ENCODE peak calls at places on chromosome 21, in four cellular contexts. One of them, this sample, is unnamed.

GRCh38 chr21:26027696-26028095 is 142.9 kb downstream of the APP start:
- DNase-seq in H1: no peak
- DNase-seq in HepG2: no peak
- DNase-seq in K562: no peak
- DNase-seq in this sample: no peak

GRCh38 chr21:38958940-38959685 is 153.4 kb downstream of the ETS2 start:
- DNase-seq in H1: no peak
- DNase-seq in HepG2: peak
- DNase-seq in K562: peak
- DNase-seq in this sample: no peak

GRCh38 chr21:15309721-15310120 is 244.9 kb upstream of the NRIP1 start:
- DNase-seq in H1: no peak
- DNase-seq in HepG2: no peak
- DNase-seq in K562: no peak
- DNase-seq in this sample: no peak

GRCh38 chr21:22795091-22795490 is 1796.9 kb downstream of the NCAM2 start:
- DNase-seq in H1: no peak
- DNase-seq in HepG2: no peak
- DNase-seq in K562: no peak
- DNase-seq in this sample: no peak

GRCh38 chr21:18608226-18608625 is 204.6 kb upstream of the TMPRSS15 start:
- DNase-seq in H1: no peak
- DNase-seq in HepG2: no peak
- DNase-seq in K562: no peak
- DNase-seq in this sample: no peak

GRCh38 chr21:31130821-31131220 is 92.5 kb upstream of the KRTAP19-8 start:
- DNase-seq in H1: no peak
- DNase-seq in HepG2: no peak
- DNase-seq in K562: no peak
- DNase-seq in this sample: no peak

GRCh38 chr21:15557925-15558324 is 171.9 kb upstream of the USP25 start:
- DNase-seq in H1: no peak
- DNase-seq in HepG2: peak
- DNase-seq in K562: peak
- DNase-seq in this sample: no peak

GRCh38 chr21:15199414-15199813 is 134.6 kb upstream of the NRIP1 start:
- DNase-seq in H1: no peak
- DNase-seq in HepG2: no peak
- DNase-seq in K562: no peak
- DNase-seq in this sample: no peak

GRCh38 chr21:31258073-31258472 is 86.0 kb downstream of the TIAM1 start:
- DNase-seq in H1: no peak
- DNase-seq in HepG2: no peak
- DNase-seq in K562: no peak
- DNase-seq in this sample: no peak

DNA sequence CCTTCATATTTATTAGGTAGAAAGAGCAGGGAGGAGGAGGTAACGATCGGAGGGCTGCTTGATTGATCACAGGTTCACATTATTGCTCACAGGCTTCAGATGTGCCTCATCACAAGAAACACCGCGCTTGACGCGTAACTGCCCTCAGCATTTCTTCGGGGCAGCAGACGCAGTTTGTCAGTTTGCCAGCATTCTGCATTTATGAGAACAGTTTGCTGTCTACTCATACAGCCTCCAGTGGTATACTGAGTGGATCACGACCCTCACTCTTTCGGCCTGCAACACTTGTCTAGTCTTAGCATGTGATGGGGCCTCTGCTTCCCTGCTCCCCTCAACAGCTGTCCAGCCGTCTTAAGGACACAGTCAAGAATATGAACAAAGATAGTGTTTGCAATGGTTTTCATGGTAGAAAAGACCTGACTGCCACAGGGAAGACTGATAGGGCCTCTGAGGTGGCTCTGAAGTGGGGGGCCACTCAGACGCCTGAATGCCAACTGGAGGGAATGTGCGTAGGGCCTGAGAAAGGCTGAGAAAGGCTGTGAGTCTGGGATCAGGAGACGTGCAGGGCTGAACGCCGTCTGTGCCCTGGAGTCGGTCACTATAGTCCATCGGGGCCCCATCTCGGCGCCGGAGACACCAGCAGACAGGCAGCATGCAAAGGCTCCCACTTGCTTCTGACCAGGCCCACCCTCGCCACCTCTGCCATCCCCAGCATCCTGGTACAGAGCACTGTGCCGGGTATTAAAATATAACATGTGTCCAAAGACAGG is 45.0 kb downstream of the UBE2G2 start:
- DNase-seq in H1: no peak
- DNase-seq in HepG2: no peak
- DNase-seq in K562: no peak
- DNase-seq in this sample: peak
- TF ChIP-seq JUN in H1: no peak
- TF ChIP-seq JUN in HepG2: no peak
- TF ChIP-seq JUN in K562: no peak
- TF ChIP-seq JUN in this sample: no peak

GRCh38 chr21:33257404-33257803 is 8.8 kb upstream of the IL10RB start:
- DNase-seq in H1: no peak
- DNase-seq in HepG2: no peak
- DNase-seq in K562: no peak
- DNase-seq in this sample: no peak

GRCh38 chr21:33256019-33256418 is 10.1 kb upstream of the IL10RB start:
- DNase-seq in H1: no peak
- DNase-seq in HepG2: no peak
- DNase-seq in K562: no peak
- DNase-seq in this sample: no peak

GRCh38 chr21:33259428-33259827 is 6.7 kb upstream of the IL10RB start:
- DNase-seq in H1: no peak
- DNase-seq in HepG2: no peak
- DNase-seq in K562: no peak
- DNase-seq in this sample: no peak

GRCh38 chr21:33259995-33260394 is 6.2 kb upstream of the IL10RB start:
- DNase-seq in H1: no peak
- DNase-seq in HepG2: peak
- DNase-seq in K562: no peak
- DNase-seq in this sample: no peak

GRCh38 chr21:33258475-33258874 is 7.7 kb upstream of the IL10RB start:
- DNase-seq in H1: no peak
- DNase-seq in HepG2: no peak
- DNase-seq in K562: no peak
- DNase-seq in this sample: no peak
- TF ChIP-seq ATF2 in H1: no peak
- TF ChIP-seq ATF2 in HepG2: no peak
- TF ChIP-seq ATF2 in K562: no peak
- TF ChIP-seq ATF2 in this sample: no peak

GRCh38 chr21:33412832-33413519 is 9.8 kb downstream of the IFNGR2 start:
- DNase-seq in H1: no peak
- DNase-seq in HepG2: peak
- DNase-seq in K562: no peak
- DNase-seq in this sample: no peak
- TF ChIP-seq JUN in H1: no peak
- TF ChIP-seq JUN in HepG2: no peak
- TF ChIP-seq JUN in K562: no peak
- TF ChIP-seq JUN in this sample: no peak

GRCh38 chr21:44724166-44724565 is 12.8 kb upstream of the TSPEAR start:
- DNase-seq in H1: no peak
- DNase-seq in HepG2: no peak
- DNase-seq in K562: no peak
- DNase-seq in this sample: no peak

GRCh38 chr21:44722701-44723100 is 11.3 kb upstream of the TSPEAR start:
- DNase-seq in H1: no peak
- DNase-seq in HepG2: no peak
- DNase-seq in K562: no peak
- DNase-seq in this sample: no peak

GRCh38 chr21:44720170-44720569 is 8.8 kb upstream of the TSPEAR start:
- DNase-seq in H1: no peak
- DNase-seq in HepG2: no peak
- DNase-seq in K562: no peak
- DNase-seq in this sample: no peak

GRCh38 chr21:44724926-44725325 is 13.6 kb upstream of the TSPEAR start:
- DNase-seq in H1: no peak
- DNase-seq in HepG2: no peak
- DNase-seq in K562: no peak
- DNase-seq in this sample: no peak

DNA sequence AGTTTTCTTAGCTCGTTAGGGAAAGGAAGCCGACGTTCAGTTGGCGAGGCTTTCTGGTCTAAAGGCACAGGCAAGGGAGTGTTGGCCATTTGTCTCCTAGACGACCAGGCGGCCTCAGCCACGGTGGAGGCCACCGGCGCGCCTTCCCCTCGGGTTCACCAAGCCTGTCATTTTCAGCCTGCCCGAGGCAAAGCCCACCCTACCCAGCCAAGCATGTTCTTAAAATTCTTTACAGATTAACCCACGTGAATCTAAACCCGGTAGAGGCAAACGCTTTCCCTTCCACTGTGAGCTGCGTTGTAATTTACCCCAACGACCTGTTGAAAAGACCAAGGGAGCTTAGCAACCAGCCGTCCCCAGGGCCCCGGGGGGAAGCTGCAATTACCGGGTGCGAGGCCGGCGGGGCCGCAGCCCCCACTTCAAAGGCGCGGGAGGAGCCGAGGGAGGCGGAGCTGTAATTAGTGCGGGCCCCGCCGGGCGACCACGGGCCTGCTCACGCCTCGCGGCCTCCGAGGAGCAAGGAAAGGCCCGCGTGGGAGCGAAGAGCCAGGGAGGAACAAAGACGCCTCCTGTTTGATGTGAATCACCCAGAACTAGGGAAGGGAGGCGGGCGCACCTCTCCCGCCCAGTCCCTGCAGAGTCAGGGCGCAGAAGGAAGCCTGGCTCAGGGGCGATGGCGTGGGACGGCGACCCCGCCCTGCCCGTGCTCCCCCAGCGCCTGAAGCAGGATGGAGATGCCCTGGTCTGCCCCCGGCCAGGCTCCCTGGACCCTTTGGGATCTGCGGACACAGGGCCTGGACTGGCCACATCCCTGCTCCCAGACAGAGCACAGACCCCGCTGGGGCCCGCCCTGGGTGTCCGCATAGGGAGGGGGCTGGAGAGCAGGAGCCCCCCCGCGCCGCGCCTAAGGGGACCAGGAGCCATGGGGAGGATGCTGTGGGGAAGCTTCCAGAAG is 12.1 kb upstream of the TSPEAR start:
- DNase-seq in H1: no peak
- DNase-seq in HepG2: no peak
- DNase-seq in K562: no peak
- DNase-seq in this sample: no peak
- TF ChIP-seq ATF2 in H1: no peak
- TF ChIP-seq ATF2 in HepG2: no peak
- TF ChIP-seq ATF2 in K562: no peak
- TF ChIP-seq ATF2 in this sample: no peak

GRCh38 chr21:43300496-43301423 is 126.2 kb downstream of the SIK1 start:
- DNase-seq in H1: no peak
- DNase-seq in HepG2: no peak
- DNase-seq in K562: no peak
- DNase-seq in this sample: no peak
- TF ChIP-seq JUN in H1: no peak
- TF ChIP-seq JUN in HepG2: no peak
- TF ChIP-seq JUN in K562: no peak
- TF ChIP-seq JUN in this sample: no peak

DNA sequence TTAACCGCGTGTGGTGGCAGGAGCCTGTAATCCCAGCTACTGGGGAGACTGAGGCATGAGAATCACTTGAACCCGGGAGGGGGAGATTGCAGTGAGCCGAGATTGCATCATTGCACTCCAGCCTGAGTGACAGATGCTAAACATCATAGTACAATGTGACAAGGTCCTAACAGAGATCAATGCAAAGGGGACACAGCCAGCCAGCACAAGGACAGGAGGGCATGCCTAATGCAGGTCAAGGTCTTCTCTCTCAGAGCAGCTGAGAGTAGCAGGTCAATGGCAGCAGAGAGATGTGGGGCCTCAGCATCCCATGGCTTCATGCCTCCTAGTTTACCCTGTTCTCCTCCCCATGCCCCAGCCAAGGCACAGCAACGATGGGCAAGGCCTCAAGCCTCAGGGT is 3.0 kb upstream of the SMIM11 start:
- DNase-seq in H1: no peak
- DNase-seq in HepG2: peak
- DNase-seq in K562: no peak
- DNase-seq in this sample: no peak
- TF ChIP-seq ATF2 in H1: no peak
- TF ChIP-seq ATF2 in HepG2: peak
- TF ChIP-seq ATF2 in K562: no peak
- TF ChIP-seq ATF2 in this sample: no peak

GRCh38 chr21:41169701-41170100 is 1.7 kb downstream of the BACE2 start:
- DNase-seq in H1: no peak
- DNase-seq in HepG2: no peak
- DNase-seq in K562: no peak
- DNase-seq in this sample: no peak

GRCh38 chr21:41167348-41168342 is at the start of gene BACE2:
- DNase-seq in H1: no peak
- DNase-seq in HepG2: no peak
- DNase-seq in K562: peak
- DNase-seq in this sample: peak

GRCh38 chr21:41166947-41167346 is 1.0 kb upstream of the BACE2 start:
- DNase-seq in H1: no peak
- DNase-seq in HepG2: no peak
- DNase-seq in K562: no peak
- DNase-seq in this sample: no peak

GRCh38 chr21:41169258-41169576 is 1.3 kb downstream of the BACE2 start:
- DNase-seq in H1: no peak
- DNase-seq in HepG2: no peak
- DNase-seq in K562: no peak
- DNase-seq in this sample: no peak

DNA sequence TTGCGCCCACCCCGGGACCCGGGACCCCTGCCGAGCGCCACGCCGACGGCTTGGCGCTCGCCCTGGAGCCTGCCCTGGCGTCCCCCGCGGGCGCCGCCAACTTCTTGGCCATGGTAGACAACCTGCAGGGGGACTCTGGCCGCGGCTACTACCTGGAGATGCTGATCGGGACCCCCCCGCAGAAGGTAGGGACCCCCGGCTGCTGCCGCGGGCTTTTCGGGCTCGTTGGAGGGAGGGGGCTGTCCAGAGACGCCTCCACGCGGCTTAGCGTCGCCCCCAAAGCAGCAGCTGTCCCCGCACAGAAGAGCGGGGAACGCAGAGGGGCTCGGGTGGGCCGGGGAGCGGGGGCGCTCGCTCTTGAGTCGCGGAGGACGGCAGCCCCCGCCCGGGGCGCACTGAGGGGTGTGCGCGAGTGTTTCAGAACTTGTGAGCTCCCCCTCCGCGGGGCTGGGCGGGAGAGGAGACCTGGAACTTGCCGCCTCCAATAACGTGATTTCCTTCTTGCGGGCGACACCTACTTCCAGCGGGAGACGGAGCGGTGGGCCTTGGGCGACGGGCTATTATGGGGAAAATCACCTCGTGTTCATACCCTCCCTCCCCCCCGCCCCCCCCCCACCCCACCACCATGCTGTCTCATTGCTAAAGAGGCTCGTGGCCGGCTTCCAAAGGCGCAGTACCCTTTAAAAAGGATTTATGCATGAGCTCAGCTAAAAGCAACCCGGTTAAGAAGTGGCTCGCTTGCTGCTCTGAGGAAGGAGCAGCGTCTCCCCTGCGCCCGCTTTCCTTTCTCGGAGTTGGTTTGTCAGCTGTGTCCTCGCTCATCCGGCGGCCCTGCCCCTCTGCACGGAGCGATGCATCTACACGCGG is 664 bp downstream of the BACE2 start:
- DNase-seq in H1: no peak
- DNase-seq in HepG2: no peak
- DNase-seq in K562: no peak
- DNase-seq in this sample: peak
- TF ChIP-seq JUN in H1: no peak
- TF ChIP-seq JUN in HepG2: no peak
- TF ChIP-seq JUN in K562: no peak
- TF ChIP-seq JUN in this sample: no peak

GRCh38 chr21:36889401-36889800 is 77.1 kb downstream of the HLCS start:
- DNase-seq in H1: no peak
- DNase-seq in HepG2: no peak
- DNase-seq in K562: no peak
- DNase-seq in this sample: no peak
- TF ChIP-seq ATF2 in H1: no peak
- TF ChIP-seq ATF2 in HepG2: no peak
- TF ChIP-seq ATF2 in K562: no peak
- TF ChIP-seq ATF2 in this sample: no peak

This sample was measured in WTC11.